ENCODE peak calls at places on chromosome 20, in five cellular contexts. V, S, O, D and E are unnamed samples.

GRCh38 chr20:21835042-21835441 is 129.6 kb downstream of the PAX1 start:
- DNase-seq in V (no peak), D (no peak), O (no peak), S (no peak), E (no peak)

GRCh38 chr20:63022501-63022900 is 15.7 kb upstream of the BHLHE23 start:
- DNase-seq in V (no peak), S (no peak), D (no peak), O (peak), E (no peak)

GRCh38 chr20:32325706-32326506 is 32.2 kb upstream of the ASXL1 start:
- DNase-seq in D (peak), S (peak), O (no peak), V (peak), E (no peak)

GRCh38 chr20:47557218-47557617 is 55.5 kb downstream of the NCOA3 start:
- DNase-seq in O (no peak), V (no peak), D (no peak), S (no peak), E (no peak)

GRCh38 chr20:33442136-33443005 is 1.2 kb downstream of the SNTA1 start:
- DNase-seq in O (no peak), V (no peak), S (no peak), D (no peak), E (no peak)

GRCh38 chr20:45077559-45077958 is 23.4 kb downstream of the KCNS1 start:
- DNase-seq in D (no peak), S (no peak), V (no peak), O (no peak), E (no peak)

GRCh38 chr20:51661609-51662178 is 106.5 kb downstream of the ATP9A start:
- DNase-seq in S (peak), V (peak), O (no peak), D (no peak), E (no peak)

GRCh38 chr20:23507346-23507745 is 16.4 kb downstream of the CST8 start:
- DNase-seq in S (no peak), O (peak), V (no peak), D (no peak), E (no peak)

GRCh38 chr20:49579874-49580817 is 12.2 kb upstream of the PTGIS start:
- DNase-seq in S (no peak), O (peak), D (no peak), V (peak), E (no peak)

GRCh38 chr20:23100754-23101107 is 14.6 kb upstream of the CD93 start:
- DNase-seq in V (no peak), D (no peak), O (no peak), S (no peak), E (no peak)

GRCh38 chr20:6104493-6105188 is 18.2 kb downstream of the FERMT1 start:
- DNase-seq in O (no peak), D (no peak), V (no peak), S (no peak), E (no peak)

GRCh38 chr20:19835533-19836222 is 77.6 kb downstream of the RIN2 start:
- DNase-seq in O (peak), D (no peak), S (no peak), V (no peak), E (no peak)
- TF ChIP-seq POLR2AphosphoS5 in O (no peak), D (no peak), S (no peak), V (no peak), E (no peak)

GRCh38 chr20:19974621-19975435 is 42.3 kb upstream of the NAA20 start:
- DNase-seq in D (peak), O (no peak), V (peak), S (no peak), E (peak)

GRCh38 chr20:19975901-19976300 is 41.3 kb upstream of the NAA20 start:
- DNase-seq in S (no peak), D (no peak), V (no peak), O (no peak), E (no peak)

GRCh38 chr20:19975436-19975799 is 41.7 kb upstream of the NAA20 start:
- DNase-seq in O (no peak), D (peak), S (no peak), V (no peak), E (no peak)

GRCh38 chr20:19976595-19977372 is 40.4 kb upstream of the NAA20 start:
- DNase-seq in D (peak), S (peak), V (peak), O (no peak), E (no peak)

GRCh38 chr20:19973920-19974620 is 43.1 kb upstream of the NAA20 start:
- DNase-seq in D (peak), O (no peak), V (peak), S (no peak), E (peak)
- TF ChIP-seq POLR2AphosphoS5 in D (peak), O (no peak), V (no peak), S (no peak), E (no peak)

GRCh38 chr20:397432-398237 is 10.5 kb upstream of the RBCK1 start:
- DNase-seq in S (no peak), V (no peak), O (no peak), D (no peak), E (no peak)

GRCh38 chr20:400121-400450 is 8.0 kb upstream of the RBCK1 start:
- DNase-seq in D (no peak), O (no peak), S (no peak), V (no peak), E (no peak)

GRCh38 chr20:399182-399707 is 8.9 kb upstream of the RBCK1 start:
- DNase-seq in S (no peak), O (no peak), D (no peak), V (no peak), E (no peak)

GRCh38 chr20:396252-396618 is 11.9 kb upstream of the RBCK1 start:
- DNase-seq in O (no peak), D (no peak), S (no peak), V (no peak), E (no peak)

GRCh38 chr20:396619-397431 is 11.3 kb upstream of the RBCK1 start:
- DNase-seq in O (no peak), S (no peak), V (no peak), D (peak), E (no peak)
- TF ChIP-seq POLR2AphosphoS5 in O (no peak), S (no peak), V (no peak), D (peak), E (no peak)

DNA sequence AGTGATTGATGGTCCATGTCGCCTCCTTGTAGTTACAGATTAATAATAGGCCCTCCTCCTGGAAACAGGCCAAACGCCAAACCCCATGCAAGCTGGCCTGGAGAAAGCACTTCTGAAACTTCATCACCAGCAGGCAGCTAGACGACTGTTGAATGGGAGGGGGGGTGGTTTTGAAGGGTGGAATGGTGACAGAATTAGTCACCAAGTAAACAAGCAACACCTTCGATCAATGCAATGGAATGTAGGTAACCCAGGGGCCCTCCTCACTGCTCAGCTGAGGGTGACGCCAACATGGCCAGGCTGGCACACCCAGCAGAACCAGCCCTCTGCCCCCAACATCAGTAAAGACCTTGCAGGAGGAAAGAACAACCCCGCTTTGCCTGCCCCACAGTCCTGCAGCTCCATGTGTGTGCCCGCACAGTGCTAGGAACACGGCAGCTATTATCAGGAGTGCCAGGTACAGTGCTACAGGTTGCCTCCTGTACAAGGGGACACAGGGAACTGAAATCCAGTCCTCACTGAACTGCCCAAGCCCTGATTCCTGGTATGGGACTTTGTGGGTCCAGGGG is 2.7 kb downstream of the BCAS1 start:
- DNase-seq in O (peak), D (peak), V (no peak), S (peak), E (peak)
- TF ChIP-seq POLR2AphosphoS5 in O (no peak), D (peak), V (no peak), S (peak), E (no peak)

GRCh38 chr20:37867289-37868195 is 35.4 kb upstream of the VSTM2L start:
- DNase-seq in S (no peak), O (no peak), D (peak), V (no peak), E (no peak)
- TF ChIP-seq POLR2AphosphoS5 in S (no peak), O (no peak), D (peak), V (no peak), E (no peak)

GRCh38 chr20:64027981-64028685 is 7.8 kb upstream of the C20orf204 start:
- DNase-seq in O (no peak), D (no peak), S (no peak), V (no peak), E (no peak)
- TF ChIP-seq POLR2AphosphoS5 in O (no peak), D (no peak), S (no peak), V (no peak), E (no peak)

GRCh38 chr20:57382516-57382915 is 8.7 kb upstream of the RBM38 start:
- DNase-seq in V (no peak), O (no peak), S (no peak), D (no peak), E (no peak)

GRCh38 chr20:57384953-57385761 is 6.0 kb upstream of the RBM38 start:
- DNase-seq in V (no peak), S (no peak), O (no peak), D (no peak), E (no peak)

GRCh38 chr20:57384486-57384885 is 6.7 kb upstream of the RBM38 start:
- DNase-seq in O (no peak), S (no peak), D (no peak), V (no peak), E (no peak)

GRCh38 chr20:57381596-57382503 is 9.3 kb upstream of the RBM38 start:
- DNase-seq in D (peak), S (peak), V (peak), O (peak), E (no peak)

DNA sequence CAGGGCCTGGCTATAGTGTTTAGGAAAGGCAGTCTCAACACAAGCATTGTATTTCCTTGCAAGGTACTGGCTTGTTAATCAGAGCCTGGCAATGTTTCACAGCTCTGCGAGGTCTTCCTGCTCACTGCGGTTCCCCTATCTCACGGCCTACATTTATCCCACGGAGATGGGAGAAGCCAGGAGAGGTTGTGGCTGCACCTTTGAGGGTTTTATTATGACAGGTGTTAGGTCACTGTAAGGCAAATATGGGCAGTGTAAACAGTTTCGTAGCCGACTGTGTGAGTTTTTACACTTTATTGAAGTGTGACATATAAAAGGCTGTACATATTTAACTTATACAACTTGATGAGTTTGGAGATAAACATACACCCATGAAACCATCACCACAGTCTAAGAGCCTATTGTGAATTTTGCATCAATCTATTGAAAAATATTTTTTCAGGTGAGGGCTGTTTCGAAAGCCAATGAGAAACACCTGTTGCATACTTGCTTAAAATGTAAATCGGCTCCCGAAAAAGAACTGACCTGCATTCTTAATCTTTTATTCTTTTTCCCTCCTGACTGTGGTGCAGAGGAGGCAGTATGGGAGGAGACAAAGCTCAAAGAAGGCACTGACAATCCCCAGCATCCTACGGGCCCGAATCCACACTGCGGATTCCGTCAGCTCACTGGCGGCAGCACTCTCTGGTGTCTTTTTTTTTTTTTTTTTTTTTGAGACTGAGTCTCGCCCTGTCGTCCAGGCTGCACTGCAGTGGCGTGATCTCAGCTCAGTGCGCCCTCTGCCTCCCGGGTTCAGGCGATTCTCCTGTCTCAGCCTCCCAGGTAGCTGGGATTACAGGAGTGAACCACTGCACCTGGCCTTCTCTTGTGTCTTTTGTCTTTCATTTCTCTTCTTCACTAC is 7.5 kb upstream of the RBM38 start:
- DNase-seq in V (no peak), O (peak), D (no peak), S (no peak), E (no peak)
- TF ChIP-seq POLR2AphosphoS5 in V (no peak), O (no peak), D (no peak), S (no peak), E (no peak)